ENCODE peak calls at places on chromosomes 5 and 9, in seven cellular contexts. Q, L, G, I, Z, W and N are unnamed samples.

GRCh38 chr9:134341306-134341705 is 15.1 kb downstream of the RXRA start:
- DNase-seq in Q (peak; percentile 54), Z (peak; percentile 86), G (no peak), L (no peak), W (no peak), I (no peak), N (no peak)

GRCh38 chr5:35458824-35459207 is 158.8 kb upstream of the SPEF2 start:
- DNase-seq in I (peak; percentile 33), G (no peak), Z (peak; percentile 69), Q (peak; percentile 56), W (no peak), L (peak; percentile 17), N (no peak)

GRCh38 chr5:130112246-130112645 is 208.0 kb downstream of the CHSY3 start:
- DNase-seq in W (no peak), G (no peak), Q (no peak), L (no peak), Z (no peak), I (no peak), N (no peak)

GRCh38 chr9:15642369-15642962 is 89.6 kb downstream of the CCDC171 start:
- DNase-seq in Q (no peak), G (no peak), I (peak; percentile 42), Z (no peak), W (no peak), L (peak; percentile 51), N (no peak)

GRCh38 chr5:56183507-56183906 is 49.6 kb downstream of the ANKRD55 start:
- DNase-seq in L (peak; percentile 89), I (peak; percentile 56), G (no peak), W (no peak), Q (no peak), Z (no peak), N (no peak)

GRCh38 chr9:27385606-27386005 is 88.7 kb upstream of the EQTN start:
- DNase-seq in I (no peak), Z (peak; percentile 87), Q (no peak), G (no peak), W (no peak), L (peak; percentile 7), N (no peak)

GRCh38 chr9:124696101-124696500 is 75.0 kb downstream of the NR6A1 start:
- DNase-seq in I (peak; percentile 50), W (no peak), G (no peak), Z (no peak), L (no peak), Q (no peak), N (no peak)

GRCh38 chr5:178536541-178537466 is 53.4 kb downstream of the COL23A1 start:
- DNase-seq in Q (no peak), W (peak; percentile 49), G (no peak), I (no peak), L (no peak), Z (no peak), N (no peak)

GRCh38 chr5:55847837-55848236 is 3.3 kb upstream of the IL31RA start:
- DNase-seq in L (peak; percentile 64), Z (no peak), W (no peak), Q (no peak), G (no peak), I (no peak), N (no peak)

GRCh38 chr9:129479217-129480011 is 141.5 kb downstream of the C9orf50 start:
- DNase-seq in W (no peak), L (no peak), I (no peak), Q (no peak), G (no peak), Z (peak; percentile 66), N (no peak)

GRCh38 chr5:126228934-126229333 is 194.3 kb upstream of the GRAMD2B start:
- DNase-seq in G (no peak), W (no peak), I (no peak), Q (no peak), Z (no peak), L (no peak), N (no peak)

GRCh38 chr9:121743441-121744001 is 92.1 kb downstream of the DAB2IP start:
- DNase-seq in W (peak; percentile 93), L (peak; percentile 86), G (no peak), Q (peak; percentile 93), Z (peak; percentile 90), I (peak; percentile 93), N (no peak)

DNA sequence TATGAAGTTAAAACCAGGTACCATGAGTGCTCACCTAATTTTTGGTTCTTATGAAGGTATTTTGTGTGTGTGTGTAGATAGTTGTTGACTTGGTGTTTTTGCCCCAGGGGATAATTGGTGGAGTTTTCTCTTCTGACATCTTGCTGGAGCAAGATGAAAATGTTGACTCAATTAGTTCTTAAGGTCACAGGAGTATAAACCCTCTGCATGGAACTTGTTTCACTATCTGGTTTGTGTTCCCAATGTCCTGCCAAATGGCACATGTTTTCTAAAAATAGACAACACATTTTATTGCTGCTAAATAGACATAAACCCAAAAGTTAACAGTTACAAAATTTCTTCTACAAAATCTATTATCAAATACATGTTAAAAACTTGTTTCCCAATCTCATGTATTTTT is 180.9 kb downstream of the FAM170A start:
- DNase-seq in G (no peak), W (no peak), Z (no peak), I (no peak), Q (no peak), L (no peak), N (no peak)
- TF ChIP-seq CTCF in G (no peak), W (no peak), Z (no peak), I (no peak), Q (no peak), L (no peak), N (no peak)

GRCh38 chr5:136064510-136064909 is 35.7 kb downstream of the TGFBI start:
- DNase-seq in G (no peak), W (no peak), I (no peak), Q (no peak), Z (no peak), L (no peak), N (no peak)

GRCh38 chr5:136063778-136064465 is 35.1 kb downstream of the TGFBI start:
- DNase-seq in G (no peak), W (no peak), I (no peak), Z (no peak), Q (no peak), L (no peak), N (no peak)

GRCh38 chr5:136061630-136062381 is 33.0 kb downstream of the TGFBI start:
- DNase-seq in Q (no peak), I (no peak), W (no peak), L (no peak), Z (no peak), G (no peak), N (no peak)

GRCh38 chr5:136060963-136061362 is 32.2 kb downstream of the TGFBI start:
- DNase-seq in L (no peak), I (no peak), W (no peak), Z (no peak), G (no peak), Q (no peak), N (no peak)

GRCh38 chr5:136062563-136063274 is 33.9 kb downstream of the TGFBI start:
- DNase-seq in Q (no peak), L (peak; percentile 79), W (no peak), I (peak; percentile 59), Z (no peak), G (no peak), N (no peak)
- TF ChIP-seq CTCF in Q (peak; percentile 26), L (peak; percentile 80), W (peak; percentile 60), I (no peak), Z (peak; percentile 22), G (peak; percentile 14), N (no peak)

DNA sequence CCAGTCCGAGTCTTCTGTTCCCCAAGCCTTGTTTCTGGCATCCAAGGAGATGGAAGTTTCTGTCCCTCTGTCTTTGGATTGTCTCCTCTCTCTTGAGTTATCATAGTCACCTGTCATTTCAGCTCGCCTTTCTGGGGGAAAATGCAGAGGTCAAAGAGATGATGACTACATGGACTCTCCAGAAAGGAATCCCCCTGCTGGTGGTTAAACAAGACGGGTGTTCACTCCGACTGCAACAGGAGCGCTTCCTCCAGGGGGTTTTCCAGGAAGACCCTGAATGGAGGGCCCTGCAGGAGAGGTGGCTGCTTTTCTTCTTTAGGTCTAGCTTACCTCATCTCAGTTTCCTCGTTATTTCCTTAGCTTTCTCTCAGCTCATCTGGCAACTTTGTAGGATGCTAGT is 25.1 kb downstream of the ERAP2 start:
- DNase-seq in L (no peak), Q (no peak), Z (no peak), W (no peak), I (no peak), G (no peak), N (no peak)
- TF ChIP-seq CTCF in L (peak; percentile 4), Q (no peak), Z (no peak), W (peak; percentile 9), I (no peak), G (no peak), N (no peak)

GRCh38 chr5:146592342-146592741 is 76.4 kb upstream of the GPR151 start:
- DNase-seq in I (no peak), Z (no peak), W (no peak), G (no peak), Q (no peak), L (no peak), N (no peak)

GRCh38 chr5:146599261-146599660 is 83.3 kb upstream of the GPR151 start:
- DNase-seq in I (no peak), Z (no peak), W (no peak), L (no peak), Q (no peak), G (no peak), N (no peak)

GRCh38 chr5:146595088-146595487 is 79.1 kb upstream of the GPR151 start:
- DNase-seq in W (no peak), L (peak; percentile 13), Q (no peak), Z (no peak), I (no peak), G (no peak), N (no peak)
- TF ChIP-seq CTCF in W (no peak), L (no peak), Q (no peak), Z (no peak), I (no peak), G (no peak), N (no peak)